ENCODE peak calls at places on chromosomes 12 and 14, in ten cellular contexts. C, P, W, U, J, N, K, Z, S and B are unnamed samples.

GRCh38 chr12:94710933-94711332 is 60.6 kb upstream of the TMCC3 start:
- DNase-seq in K (no peak), W (peak; percentile 4), P (no peak), C (no peak), J (peak; percentile 26), S (no peak), N (peak; percentile 60), Z (no peak), U (no peak), B (no peak)

GRCh38 chr14:59067135-59067894 is 121.2 kb upstream of the DAAM1 start:
- DNase-seq in P (no peak), J (no peak), C (no peak), K (no peak), W (peak; percentile 17), S (no peak), N (no peak), Z (no peak), U (no peak), B (no peak)

GRCh38 chr12:81086342-81086741 is 8.5 kb downstream of the ACSS3 start:
- DNase-seq in Z (no peak), J (no peak), N (no peak), C (no peak), P (no peak), W (no peak), K (no peak), S (no peak), U (no peak), B (no peak)

GRCh38 chr12:19432309-19433170 is 6.8 kb upstream of the AEBP2 start:
- DNase-seq in C (no peak), S (no peak), Z (no peak), P (no peak), U (no peak), W (no peak), N (no peak), J (no peak), K (no peak), B (no peak)

GRCh38 chr12:100229036-100229635 is 28.5 kb downstream of the ACTR6 start:
- DNase-seq in K (no peak), W (peak; percentile 13), J (no peak), C (no peak), P (no peak), Z (no peak), S (no peak), U (no peak), N (peak; percentile 39), B (no peak)

GRCh38 chr12:29794869-29795268 is 11.1 kb upstream of the TMTC1 start:
- DNase-seq in K (no peak), S (no peak), C (no peak), W (no peak), P (no peak), N (no peak), Z (no peak), U (no peak), J (no peak), B (no peak)

GRCh38 chr12:130818381-130819247 is 20.4 kb downstream of the STX2 start:
- DNase-seq in S (no peak), N (peak; percentile 41), Z (peak; percentile 41), J (peak; percentile 79), K (peak; percentile 22), C (no peak), P (no peak), U (peak; percentile 65), W (no peak), B (peak; percentile 75)

GRCh38 chr12:82015623-82016347 is 256.6 kb upstream of the PPFIA2 start:
- DNase-seq in Z (no peak), S (no peak), C (no peak), N (no peak), K (no peak), W (no peak), J (no peak), P (no peak), U (no peak), B (no peak)

GRCh38 chr14:45262637-45263036 is 9.6 kb upstream of the MIS18BP1 start:
- DNase-seq in N (no peak), Z (no peak), U (no peak), S (no peak), J (no peak), K (no peak), P (no peak), W (no peak), C (no peak), B (no peak)

GRCh38 chr12:113314121-113314529 is 20.8 kb downstream of the SLC8B1 start:
- DNase-seq in N (no peak), J (no peak), C (no peak), W (peak; percentile 38), S (no peak), U (no peak), Z (no peak), P (peak; percentile 42), K (no peak), B (no peak)

GRCh38 chr12:267581-268482 is 5.2 kb upstream of the SLC6A13 start:
- DNase-seq in K (no peak), Z (no peak), J (peak; percentile 20), S (no peak), U (no peak), P (no peak), C (no peak), N (no peak), W (peak; percentile 39), B (no peak)

DNA sequence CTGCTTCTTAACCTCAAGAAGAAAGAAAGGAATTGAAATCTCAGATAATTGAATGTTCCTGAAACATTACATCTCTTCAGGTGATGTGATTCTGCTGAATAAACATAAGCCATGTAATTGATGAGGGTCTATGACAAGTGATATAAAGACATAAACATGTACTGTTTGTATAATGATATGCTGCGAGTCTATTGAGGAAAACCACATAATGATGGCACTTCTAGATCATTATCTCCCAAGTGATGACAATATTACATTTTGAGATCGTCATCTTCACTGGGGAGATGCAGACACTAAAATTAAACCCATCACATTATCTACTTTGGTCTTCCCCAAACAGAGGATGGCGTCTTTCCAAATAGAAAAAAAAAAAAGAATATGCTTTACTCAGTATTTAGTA is 457 bp upstream of the PTPRB start:
- DNase-seq in S (no peak), W (no peak), Z (no peak), K (no peak), N (no peak), P (no peak), J (no peak), C (no peak), U (no peak), B (no peak)
- TF ChIP-seq CTCF in S (no peak), W (no peak), Z (no peak), K (no peak), N (no peak), P (no peak), J (no peak), C (no peak), U (no peak), B (no peak)

DNA sequence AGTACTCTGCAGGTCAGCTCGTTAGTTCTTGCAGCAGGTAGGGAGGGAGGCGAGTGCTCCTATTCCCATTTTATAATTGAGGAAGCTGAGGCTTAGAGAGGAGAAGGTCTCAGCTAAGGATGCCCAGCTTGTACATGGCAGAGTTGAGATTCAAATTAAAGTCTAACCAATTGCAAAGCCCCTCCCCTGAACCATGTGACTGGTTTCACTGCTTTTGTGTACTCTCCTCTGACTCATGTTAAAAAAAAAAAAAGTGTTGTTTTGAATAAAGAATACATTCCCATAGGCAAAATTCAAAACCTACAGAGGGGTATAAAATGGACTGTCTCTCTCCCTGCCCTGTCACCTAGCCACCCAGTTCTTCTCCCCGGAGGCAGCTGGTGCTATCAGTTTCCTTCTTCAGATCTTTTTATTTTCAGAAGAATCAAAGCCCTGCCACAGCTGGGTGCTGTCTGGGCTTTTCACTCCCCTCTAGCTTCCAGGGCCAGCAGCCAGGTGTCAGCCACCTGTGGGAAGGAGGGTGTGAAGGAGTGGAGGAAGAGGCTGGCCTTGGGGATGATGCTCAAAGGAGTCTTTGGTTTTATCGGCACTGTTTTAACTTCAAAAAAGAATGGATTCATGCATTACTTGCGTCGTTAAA is 5.4 kb downstream of the PSMD9 start:
- DNase-seq in S (no peak), N (no peak), Z (no peak), J (no peak), P (peak; percentile 58), W (peak; percentile 77), U (no peak), K (no peak), C (peak; percentile 50), B (no peak)
- H3K27ac ChIP-seq in S (no peak overlapping the region), N (no peak overlapping the region), Z (peak overlapping the region; percentile 51), J (no peak overlapping the region), P (peak overlapping the region; percentile 59), W (peak overlapping the region; percentile 51), U (no peak overlapping the region), K (peak overlapping the region; percentile 49), C (peak overlapping the region; percentile 68), B (no peak overlapping the region)

GRCh38 chr12:32542550-32543229 is 136.4 kb upstream of the DNM1L start:
- DNase-seq in W (no peak), J (no peak), K (no peak), S (no peak), N (no peak), Z (no peak), P (no peak), U (no peak), C (no peak), B (no peak)

GRCh38 chr12:32545413-32545970 is 133.6 kb upstream of the DNM1L start:
- DNase-seq in Z (no peak), P (no peak), C (no peak), N (no peak), W (no peak), S (no peak), J (no peak), K (no peak), U (no peak), B (no peak)

GRCh38 chr12:32546272-32546671 is 132.8 kb upstream of the DNM1L start:
- DNase-seq in Z (no peak), S (no peak), P (no peak), N (no peak), U (no peak), C (no peak), K (no peak), W (no peak), J (no peak), B (no peak)

GRCh38 chr12:32544893-32545292 is 134.2 kb upstream of the DNM1L start:
- DNase-seq in U (no peak), Z (no peak), N (no peak), J (no peak), P (no peak), K (no peak), C (no peak), W (no peak), S (no peak), B (no peak)

GRCh38 chr12:32541754-32542374 is 137.2 kb upstream of the DNM1L start:
- DNase-seq in S (no peak), C (no peak), P (no peak), Z (no peak), N (no peak), J (no peak), U (no peak), W (no peak), K (no peak), B (no peak)
- H3K4me3 ChIP-seq in S (no peak overlapping the region), C (no peak overlapping the region), P (no peak overlapping the region), Z (no peak overlapping the region), N (no peak overlapping the region), J (no peak overlapping the region), U (no peak overlapping the region), W (no peak overlapping the region), K (no peak overlapping the region), B (no peak overlapping the region)

DNA sequence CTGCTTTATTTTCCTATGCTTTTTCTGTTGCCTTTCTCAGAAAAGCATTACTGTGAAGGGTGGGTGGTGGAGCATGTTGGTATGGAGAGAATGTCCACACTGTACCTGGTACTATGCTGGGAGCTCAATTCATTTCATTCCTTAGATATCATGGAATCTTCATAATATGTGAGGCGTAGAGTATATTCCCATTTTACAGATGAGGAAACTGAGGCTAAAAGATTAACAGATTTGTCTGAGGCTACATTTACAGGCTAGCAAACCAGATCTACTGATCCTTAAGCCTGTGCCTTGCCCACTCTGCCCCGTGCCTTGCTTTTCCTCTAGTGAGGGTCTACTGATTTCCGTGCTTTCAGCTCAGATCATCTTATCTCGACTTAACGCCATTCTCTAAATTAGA is 5.4 kb downstream of the GLRX5 start:
- DNase-seq in C (no peak), S (no peak), W (no peak), P (no peak), U (no peak), N (no peak), J (no peak), Z (no peak), K (no peak), B (no peak)
- TF ChIP-seq CTCF in C (no peak), S (no peak), W (no peak), P (no peak), U (no peak), N (no peak), J (no peak), Z (no peak), K (no peak), B (no peak)